ENCODE peak calls at places on chromosomes 11 and 22, in eight cellular contexts. One of them, this sample, is unnamed. For H3K27me3, the result is how much of the 10 kb centered on the place peaks cover.

GRCh38 chr11:119342023-119342300 is 1.3 kb upstream of the C1QTNF5 start:
- DNase-seq in dorsolateral prefrontal cortex: no peak
- DNase-seq in psoas muscle: no peak
- DNase-seq in CD8-positive, alpha-beta T cell: no peak
- DNase-seq in body of pancreas: no peak
- DNase-seq in PC-3: no peak
- DNase-seq in CD4-positive, alpha-beta T cell: no peak
- DNase-seq in ovary: no peak
- DNase-seq in this sample: no peak

GRCh38 chr11:370087-370941 is 1.0 kb downstream of the B4GALNT4 start:
- DNase-seq in dorsolateral prefrontal cortex: no peak
- DNase-seq in psoas muscle: peak
- DNase-seq in CD8-positive, alpha-beta T cell: no peak
- DNase-seq in body of pancreas: no peak
- DNase-seq in PC-3: no peak
- DNase-seq in CD4-positive, alpha-beta T cell: no peak
- DNase-seq in ovary: no peak
- DNase-seq in this sample: no peak

GRCh38 chr11:64357904-64358535 is 942 bp upstream of the RPS6KA4 start:
- DNase-seq in dorsolateral prefrontal cortex: no peak
- DNase-seq in psoas muscle: no peak
- DNase-seq in CD8-positive, alpha-beta T cell: no peak
- DNase-seq in body of pancreas: no peak
- DNase-seq in PC-3: peak
- DNase-seq in CD4-positive, alpha-beta T cell: peak
- DNase-seq in ovary: no peak
- DNase-seq in this sample: no peak

GRCh38 chr11:7571640-7572000 is 57.8 kb downstream of the PPFIBP2 start:
- DNase-seq in dorsolateral prefrontal cortex: peak
- DNase-seq in psoas muscle: peak
- DNase-seq in CD8-positive, alpha-beta T cell: no peak
- DNase-seq in body of pancreas: peak
- DNase-seq in PC-3: peak
- DNase-seq in CD4-positive, alpha-beta T cell: no peak
- DNase-seq in ovary: peak
- DNase-seq in this sample: no peak

GRCh38 chr11:28242596-28242995 is 134.4 kb downstream of the METTL15 start:
- DNase-seq in dorsolateral prefrontal cortex: no peak
- DNase-seq in psoas muscle: no peak
- DNase-seq in CD8-positive, alpha-beta T cell: no peak
- DNase-seq in body of pancreas: no peak
- DNase-seq in PC-3: no peak
- DNase-seq in CD4-positive, alpha-beta T cell: no peak
- DNase-seq in ovary: no peak
- DNase-seq in this sample: no peak

GRCh38 chr22:26660961-26661578 is 3.7 kb downstream of the MIAT start:
- DNase-seq in dorsolateral prefrontal cortex: no peak
- DNase-seq in psoas muscle: no peak
- DNase-seq in CD8-positive, alpha-beta T cell: no peak
- DNase-seq in body of pancreas: no peak
- DNase-seq in PC-3: no peak
- DNase-seq in CD4-positive, alpha-beta T cell: no peak
- DNase-seq in ovary: no peak
- DNase-seq in this sample: no peak

GRCh38 chr11:93822359-93822758 is 28.1 kb downstream of the VSTM5 start:
- DNase-seq in dorsolateral prefrontal cortex: no peak
- DNase-seq in psoas muscle: no peak
- DNase-seq in CD8-positive, alpha-beta T cell: no peak
- DNase-seq in body of pancreas: no peak
- DNase-seq in PC-3: no peak
- DNase-seq in CD4-positive, alpha-beta T cell: no peak
- DNase-seq in ovary: no peak
- DNase-seq in this sample: no peak

GRCh38 chr11:63917685-63918523 is 940 bp upstream of the RCOR2 start:
- DNase-seq in dorsolateral prefrontal cortex: peak
- DNase-seq in psoas muscle: peak
- DNase-seq in CD8-positive, alpha-beta T cell: peak
- DNase-seq in body of pancreas: peak
- DNase-seq in PC-3: peak
- DNase-seq in CD4-positive, alpha-beta T cell: peak
- DNase-seq in ovary: peak
- DNase-seq in this sample: no peak

GRCh38 chr22:29270475-29271271 is 2.6 kb downstream of the EWSR1 start:
- DNase-seq in dorsolateral prefrontal cortex: no peak
- DNase-seq in psoas muscle: no peak
- DNase-seq in CD8-positive, alpha-beta T cell: no peak
- DNase-seq in body of pancreas: no peak
- DNase-seq in PC-3: peak
- DNase-seq in CD4-positive, alpha-beta T cell: no peak
- DNase-seq in ovary: no peak
- DNase-seq in this sample: no peak

GRCh38 chr11:69400769-69401590 is 80.5 kb upstream of the LINC01488 start:
- DNase-seq in dorsolateral prefrontal cortex: peak
- DNase-seq in psoas muscle: no peak
- DNase-seq in CD8-positive, alpha-beta T cell: no peak
- DNase-seq in body of pancreas: no peak
- DNase-seq in PC-3: no peak
- DNase-seq in CD4-positive, alpha-beta T cell: no peak
- DNase-seq in ovary: no peak
- DNase-seq in this sample: no peak

GRCh38 chr22:43014062-43014875 is 680 bp downstream of the PACSIN2 start:
- DNase-seq in dorsolateral prefrontal cortex: no peak
- DNase-seq in psoas muscle: peak
- DNase-seq in CD8-positive, alpha-beta T cell: peak
- DNase-seq in body of pancreas: peak
- DNase-seq in PC-3: peak
- DNase-seq in CD4-positive, alpha-beta T cell: peak
- DNase-seq in ovary: peak
- DNase-seq in this sample: peak

GRCh38 chr11:36249271-36249670 is 40.0 kb downstream of the COMMD9 start:
- DNase-seq in dorsolateral prefrontal cortex: no peak
- DNase-seq in psoas muscle: no peak
- DNase-seq in CD8-positive, alpha-beta T cell: no peak
- DNase-seq in body of pancreas: no peak
- DNase-seq in PC-3: peak
- DNase-seq in CD4-positive, alpha-beta T cell: no peak
- DNase-seq in ovary: no peak
- DNase-seq in this sample: no peak

GRCh38 chr11:111762981-111763643 is 3.1 kb downstream of the PPP2R1B start:
- DNase-seq in dorsolateral prefrontal cortex: no peak
- DNase-seq in psoas muscle: no peak
- DNase-seq in CD8-positive, alpha-beta T cell: no peak
- DNase-seq in body of pancreas: no peak
- DNase-seq in PC-3: peak
- DNase-seq in CD4-positive, alpha-beta T cell: no peak
- DNase-seq in ovary: no peak
- DNase-seq in this sample: no peak

GRCh38 chr11:43561832-43562231 is 118.7 kb upstream of the HSD17B12 start:
- DNase-seq in dorsolateral prefrontal cortex: no peak
- DNase-seq in psoas muscle: no peak
- DNase-seq in CD8-positive, alpha-beta T cell: no peak
- DNase-seq in body of pancreas: no peak
- DNase-seq in PC-3: no peak
- DNase-seq in CD4-positive, alpha-beta T cell: no peak
- DNase-seq in ovary: no peak
- DNase-seq in this sample: no peak

GRCh38 chr11:118625976-118626375 is 18.6 kb downstream of the PHLDB1 start:
- DNase-seq in dorsolateral prefrontal cortex: no peak
- DNase-seq in psoas muscle: peak
- DNase-seq in CD8-positive, alpha-beta T cell: no peak
- DNase-seq in body of pancreas: no peak
- DNase-seq in PC-3: no peak
- DNase-seq in CD4-positive, alpha-beta T cell: no peak
- DNase-seq in ovary: no peak
- DNase-seq in this sample: no peak

GRCh38 chr22:33922268-33922667 is 2.0 kb upstream of the LARGE1 start:
- DNase-seq in dorsolateral prefrontal cortex: peak
- DNase-seq in psoas muscle: peak
- DNase-seq in CD8-positive, alpha-beta T cell: no peak
- DNase-seq in body of pancreas: peak
- DNase-seq in PC-3: no peak
- DNase-seq in CD4-positive, alpha-beta T cell: no peak
- DNase-seq in ovary: peak
- DNase-seq in this sample: no peak

GRCh38 chr11:103114836-103115235 is 5.6 kb downstream of the DYNC2H1 start:
- DNase-seq in dorsolateral prefrontal cortex: no peak
- DNase-seq in psoas muscle: no peak
- DNase-seq in CD8-positive, alpha-beta T cell: no peak
- DNase-seq in body of pancreas: no peak
- DNase-seq in PC-3: no peak
- DNase-seq in CD4-positive, alpha-beta T cell: no peak
- DNase-seq in ovary: no peak
- DNase-seq in this sample: no peak

GRCh38 chr11:114163231-114163631 is 103.7 kb downstream of the ZBTB16 start:
- DNase-seq in dorsolateral prefrontal cortex: no peak
- DNase-seq in psoas muscle: peak
- DNase-seq in CD8-positive, alpha-beta T cell: no peak
- DNase-seq in body of pancreas: peak
- DNase-seq in PC-3: peak
- DNase-seq in CD4-positive, alpha-beta T cell: no peak
- DNase-seq in ovary: peak
- DNase-seq in this sample: no peak

GRCh38 chr11:69535928-69536327 is 54.5 kb downstream of the LINC01488 start:
- DNase-seq in dorsolateral prefrontal cortex: peak
- DNase-seq in psoas muscle: no peak
- DNase-seq in CD8-positive, alpha-beta T cell: no peak
- DNase-seq in body of pancreas: no peak
- DNase-seq in PC-3: no peak
- DNase-seq in CD4-positive, alpha-beta T cell: no peak
- DNase-seq in ovary: no peak
- DNase-seq in this sample: no peak

GRCh38 chr22:35437038-35437437 is 37.1 kb downstream of the MCM5 start:
- DNase-seq in dorsolateral prefrontal cortex: no peak
- DNase-seq in psoas muscle: no peak
- DNase-seq in CD8-positive, alpha-beta T cell: no peak
- DNase-seq in body of pancreas: no peak
- DNase-seq in PC-3: peak
- DNase-seq in CD4-positive, alpha-beta T cell: no peak
- DNase-seq in ovary: no peak
- DNase-seq in this sample: no peak

GRCh38 chr11:102780491-102780918 is at the start of gene MMP10:
- DNase-seq in dorsolateral prefrontal cortex: no peak
- DNase-seq in psoas muscle: no peak
- DNase-seq in CD8-positive, alpha-beta T cell: no peak
- DNase-seq in body of pancreas: no peak
- DNase-seq in PC-3: peak
- DNase-seq in CD4-positive, alpha-beta T cell: no peak
- DNase-seq in ovary: no peak
- DNase-seq in this sample: no peak

GRCh38 chr11:86167499-86168161 is 76.9 kb upstream of the EED start:
- DNase-seq in dorsolateral prefrontal cortex: no peak
- DNase-seq in psoas muscle: no peak
- DNase-seq in CD8-positive, alpha-beta T cell: no peak
- DNase-seq in body of pancreas: no peak
- DNase-seq in PC-3: peak
- DNase-seq in CD4-positive, alpha-beta T cell: no peak
- DNase-seq in ovary: no peak
- DNase-seq in this sample: no peak

GRCh38 chr22:47174671-47175111 is 412.2 kb downstream of the TBC1D22A start:
- DNase-seq in dorsolateral prefrontal cortex: peak
- DNase-seq in psoas muscle: peak
- DNase-seq in CD8-positive, alpha-beta T cell: no peak
- DNase-seq in body of pancreas: peak
- DNase-seq in PC-3: no peak
- DNase-seq in CD4-positive, alpha-beta T cell: no peak
- DNase-seq in ovary: peak
- DNase-seq in this sample: peak

GRCh38 chr22:27602390-27602789 is 199.2 kb downstream of the MN1 start:
- DNase-seq in dorsolateral prefrontal cortex: no peak
- DNase-seq in psoas muscle: no peak
- DNase-seq in CD8-positive, alpha-beta T cell: no peak
- DNase-seq in body of pancreas: no peak
- DNase-seq in PC-3: no peak
- DNase-seq in CD4-positive, alpha-beta T cell: no peak
- DNase-seq in ovary: no peak
- DNase-seq in this sample: no peak

GRCh38 chr11:12884751-12885318 is 124.3 kb upstream of the RASSF10 start:
- DNase-seq in dorsolateral prefrontal cortex: no peak
- DNase-seq in psoas muscle: no peak
- DNase-seq in CD8-positive, alpha-beta T cell: no peak
- DNase-seq in body of pancreas: no peak
- DNase-seq in PC-3: no peak
- DNase-seq in CD4-positive, alpha-beta T cell: no peak
- DNase-seq in ovary: no peak
- DNase-seq in this sample: no peak

GRCh38 chr22:45757068-45757467 is 85.4 kb downstream of the ATXN10 start:
- DNase-seq in dorsolateral prefrontal cortex: no peak
- DNase-seq in psoas muscle: no peak
- DNase-seq in CD8-positive, alpha-beta T cell: no peak
- DNase-seq in body of pancreas: peak
- DNase-seq in PC-3: no peak
- DNase-seq in CD4-positive, alpha-beta T cell: no peak
- DNase-seq in ovary: peak
- DNase-seq in this sample: no peak

GRCh38 chr11:606245-606644 is 9.5 kb downstream of the IRF7 start:
- DNase-seq in dorsolateral prefrontal cortex: peak
- DNase-seq in psoas muscle: no peak
- DNase-seq in CD8-positive, alpha-beta T cell: no peak
- DNase-seq in body of pancreas: peak
- DNase-seq in PC-3: peak
- DNase-seq in CD4-positive, alpha-beta T cell: no peak
- DNase-seq in ovary: peak
- DNase-seq in this sample: no peak

GRCh38 chr11:120622189-120622912 is 110.8 kb downstream of the GRIK4 start:
- DNase-seq in dorsolateral prefrontal cortex: no peak
- DNase-seq in psoas muscle: peak
- DNase-seq in CD8-positive, alpha-beta T cell: no peak
- DNase-seq in body of pancreas: no peak
- DNase-seq in PC-3: peak
- DNase-seq in CD4-positive, alpha-beta T cell: no peak
- DNase-seq in ovary: no peak
- DNase-seq in this sample: no peak
- TF ChIP-seq CTCF in dorsolateral prefrontal cortex: no peak
- TF ChIP-seq CTCF in psoas muscle: no peak
- TF ChIP-seq CTCF in CD8-positive, alpha-beta T cell: no peak
- TF ChIP-seq CTCF in body of pancreas: no peak
- TF ChIP-seq CTCF in PC-3: peak
- TF ChIP-seq CTCF in CD4-positive, alpha-beta T cell: no peak
- TF ChIP-seq CTCF in ovary: no peak
- TF ChIP-seq CTCF in this sample: peak

GRCh38 chr11:66408488-66409214 is 12.2 kb upstream of the NPAS4 start:
- DNase-seq in dorsolateral prefrontal cortex: peak
- DNase-seq in psoas muscle: peak
- DNase-seq in CD8-positive, alpha-beta T cell: peak
- DNase-seq in body of pancreas: peak
- DNase-seq in PC-3: peak
- DNase-seq in CD4-positive, alpha-beta T cell: peak
- DNase-seq in ovary: peak
- DNase-seq in this sample: peak
- H3K27me3 ChIP-seq in dorsolateral prefrontal cortex: under half
- H3K27me3 ChIP-seq in psoas muscle: under half
- H3K27me3 ChIP-seq in CD8-positive, alpha-beta T cell: under half
- H3K27me3 ChIP-seq in body of pancreas: under half
- H3K27me3 ChIP-seq in PC-3: half or more
- H3K27me3 ChIP-seq in CD4-positive, alpha-beta T cell: under half
- H3K27me3 ChIP-seq in ovary: under half
- H3K27me3 ChIP-seq in this sample: under half

GRCh38 chr11:90310210-90310609 is 87.4 kb upstream of the CHORDC1 start:
- DNase-seq in dorsolateral prefrontal cortex: no peak
- DNase-seq in psoas muscle: no peak
- DNase-seq in CD8-positive, alpha-beta T cell: no peak
- DNase-seq in body of pancreas: no peak
- DNase-seq in PC-3: no peak
- DNase-seq in CD4-positive, alpha-beta T cell: no peak
- DNase-seq in ovary: no peak
- DNase-seq in this sample: no peak
- TF ChIP-seq CTCF in dorsolateral prefrontal cortex: no peak
- TF ChIP-seq CTCF in psoas muscle: no peak
- TF ChIP-seq CTCF in CD8-positive, alpha-beta T cell: no peak
- TF ChIP-seq CTCF in body of pancreas: no peak
- TF ChIP-seq CTCF in PC-3: peak
- TF ChIP-seq CTCF in CD4-positive, alpha-beta T cell: no peak
- TF ChIP-seq CTCF in ovary: no peak
- TF ChIP-seq CTCF in this sample: no peak

GRCh38 chr22:36611241-36611976 is 82.4 kb upstream of the EIF3D start:
- DNase-seq in dorsolateral prefrontal cortex: no peak
- DNase-seq in psoas muscle: no peak
- DNase-seq in CD8-positive, alpha-beta T cell: no peak
- DNase-seq in body of pancreas: peak
- DNase-seq in PC-3: no peak
- DNase-seq in CD4-positive, alpha-beta T cell: no peak
- DNase-seq in ovary: no peak
- DNase-seq in this sample: no peak
- H3K27me3 ChIP-seq in dorsolateral prefrontal cortex: under half
- H3K27me3 ChIP-seq in psoas muscle: under half
- H3K27me3 ChIP-seq in CD8-positive, alpha-beta T cell: under half
- H3K27me3 ChIP-seq in body of pancreas: under half
- H3K27me3 ChIP-seq in PC-3: under half
- H3K27me3 ChIP-seq in CD4-positive, alpha-beta T cell: under half
- H3K27me3 ChIP-seq in ovary: under half
- H3K27me3 ChIP-seq in this sample: under half

This sample was measured in GM06990.